ENCODE peak calls at places on chromosomes 5 and 9, in four cellular contexts. R, C, U and D are unnamed samples.
A peak's percentile ranks its signal among the peaks of the same experiment; 100 is the strongest.

GRCh38 chr5:77022511-77023417 is 7.4 kb upstream of the AGGF1 start:
- DNase-seq in R (no peak), C (no peak), U (no peak), D (no peak)

GRCh38 chr9:114430443-114430842 is 42.7 kb upstream of the AKNA start:
- DNase-seq in R (peak; percentile 54), C (no peak), U (no peak), D (peak; percentile 80)

GRCh38 chr9:93669116-93669957 is 93.0 kb downstream of the PHF2 start:
- DNase-seq in R (no peak), C (no peak), U (no peak), D (no peak)

GRCh38 chr9:113998529-113999255 is 79.4 kb downstream of the AMBP start:
- DNase-seq in R (no peak), C (no peak), U (no peak), D (peak; percentile 4)

GRCh38 chr9:133981958-133982681 is 10.0 kb downstream of the VAV2 start:
- DNase-seq in R (no peak), C (no peak), U (no peak), D (peak; percentile 27)

GRCh38 chr9:4573634-4574391 is 83.5 kb downstream of the SLC1A1 start:
- DNase-seq in R (peak; percentile 41), C (no peak), U (no peak), D (peak; percentile 82)

GRCh38 chr5:132756542-132756941 is 9.3 kb downstream of the CCNI2 start:
- DNase-seq in R (no peak), C (no peak), U (no peak), D (no peak)

GRCh38 chr9:107158321-107158720 is 124.8 kb upstream of the RAD23B start:
- DNase-seq in R (peak; percentile 48), C (peak; percentile 20), U (peak; percentile 52), D (peak; percentile 60)

GRCh38 chr9:35566417-35566816 is 38.6 kb upstream of the TESK1 start:
- DNase-seq in R (no peak), C (no peak), U (peak; percentile 26), D (no peak)

GRCh38 chr5:5494489-5495402 is 72.3 kb downstream of the ICE1 start:
- DNase-seq in R (peak; percentile 70), C (no peak), U (peak; percentile 80), D (no peak)

GRCh38 chr5:177209610-177210009 is 76.0 kb downstream of the NSD1 start:
- DNase-seq in R (no peak), C (no peak), U (no peak), D (no peak)

GRCh38 chr9:6197330-6197729 is 18.3 kb upstream of the IL33 start:
- DNase-seq in R (no peak), C (no peak), U (peak; percentile 28), D (no peak)

GRCh38 chr9:113501129-113501686 is 37.7 kb downstream of the RGS3 start:
- DNase-seq in R (no peak), C (no peak), U (no peak), D (no peak)

GRCh38 chr9:131422241-131422792 is 28.4 kb downstream of the PRRC2B start:
- DNase-seq in R (peak; percentile 59), C (no peak), U (no peak), D (no peak)

GRCh38 chr5:141517902-141518610 is 29.2 kb downstream of the PCDHGC5 start:
- DNase-seq in R (no peak), C (no peak), U (no peak), D (no peak)

GRCh38 chr9:30722065-30722464 is 1662.4 kb upstream of the ACO1 start:
- DNase-seq in R (no peak), C (no peak), U (no peak), D (no peak)

GRCh38 chr5:88746438-88746882 is 136.5 kb downstream of the MEF2C start:
- DNase-seq in R (no peak), C (no peak), U (no peak), D (no peak)

GRCh38 chr5:79074641-79075040 is 5.1 kb downstream of the BHMT2 start:
- DNase-seq in R (no peak), C (no peak), U (no peak), D (no peak)

GRCh38 chr9:95497772-95498171 is 19.0 kb downstream of the PTCH1 start:
- DNase-seq in R (no peak), C (no peak), U (no peak), D (no peak)

GRCh38 chr5:125526940-125527339 is 780.5 kb upstream of the ZNF608 start:
- DNase-seq in R (no peak), C (no peak), U (no peak), D (no peak)

GRCh38 chr5:113989913-113990305 is 372.0 kb upstream of the KCNN2 start:
- DNase-seq in R (no peak), C (no peak), U (no peak), D (no peak)

GRCh38 chr5:568061-568781 is 43.9 kb upstream of the CEP72 start:
- DNase-seq in R (no peak), C (no peak), U (no peak), D (no peak)

GRCh38 chr5:178774446-178774845 is 44.0 kb upstream of the ZNF354A start:
- DNase-seq in R (no peak), C (no peak), U (no peak), D (no peak)

GRCh38 chr9:127742435-127743088 is 7.5 kb upstream of the TOR2A start:
- DNase-seq in R (peak; percentile 61), C (no peak), U (peak; percentile 67), D (peak; percentile 100)

GRCh38 chr5:69167488-69167845 is 517 bp downstream of the CCNB1 start:
- DNase-seq in R (no peak), C (no peak), U (peak; percentile 15), D (no peak)

GRCh38 chr5:82352146-82352791 is 74.1 kb upstream of the RPS23 start:
- DNase-seq in R (no peak), C (no peak), U (no peak), D (no peak)

GRCh38 chr5:136133416-136134383 is 1.1 kb downstream of the SMAD5 start:
- DNase-seq in R (peak; percentile 42), C (no peak), U (peak; percentile 42), D (peak; percentile 43)